ENCODE peak calls at places on chromosomes 7 and 10, in four cellular contexts. S, D, M and G are unnamed samples.

GRCh38 chr7:115613836-115614235 is 416.7 kb downstream of the TFEC start:
- DNase-seq in M (no peak), D (no peak), S (no peak), G (no peak)

GRCh38 chr7:39624935-39625694 is 1.7 kb downstream of the RALA start:
- DNase-seq in D (no peak), M (no peak), S (no peak), G (no peak)

GRCh38 chr7:137209151-137209822 is 134.2 kb downstream of the PTN start:
- DNase-seq in M (no peak), D (no peak), S (no peak), G (no peak)

GRCh38 chr10:59508956-59509355 is 146.6 kb upstream of the FAM13C start:
- DNase-seq in D (no peak), S (no peak), M (no peak), G (no peak)

GRCh38 chr10:64396105-64396504 is 874.9 kb downstream of the REEP3 start:
- DNase-seq in M (peak; percentile 0), S (no peak), D (no peak), G (no peak)

GRCh38 chr7:37945336-37945735 is 24.9 kb downstream of the EPDR1 start:
- DNase-seq in M (peak; percentile 67), S (no peak), D (no peak), G (no peak)

GRCh38 chr7:81244213-81244612 is 325.4 kb upstream of the SEMA3C start:
- DNase-seq in M (no peak), S (no peak), D (no peak), G (no peak)

GRCh38 chr10:101767600-101767945 is 8.3 kb downstream of the FGF8 start:
- DNase-seq in S (no peak), M (no peak), D (no peak), G (no peak)

GRCh38 chr10:95333997-95334792 is 43.4 kb upstream of the PDLIM1 start:
- DNase-seq in M (peak; percentile 98), S (no peak), D (peak; percentile 85), G (no peak)

GRCh38 chr7:5370454-5371353 is 52.9 kb downstream of the TNRC18 start:
- DNase-seq in M (no peak), S (no peak), D (no peak), G (no peak)

GRCh38 chr10:118373786-118374185 is 31.7 kb upstream of the FAM204A start:
- DNase-seq in D (no peak), S (no peak), M (peak; percentile 85), G (no peak)

GRCh38 chr7:727104-727805 is at the start of gene PRKAR1B:
- DNase-seq in M (peak; percentile 36), S (no peak), D (no peak), G (peak; percentile 22)

GRCh38 chr10:81082621-81083376 is 545.1 kb downstream of the SH2D4B start:
- DNase-seq in M (no peak), S (no peak), D (no peak), G (no peak)

GRCh38 chr7:137846588-137847417 is at the start of gene DGKI:
- DNase-seq in S (no peak), D (no peak), M (peak; percentile 7), G (no peak)

GRCh38 chr7:39987641-39988347 is 37.7 kb downstream of the CDK13 start:
- DNase-seq in D (no peak), M (no peak), S (no peak), G (no peak)

GRCh38 chr7:39666562-39666961 is 43.2 kb downstream of the RALA start:
- DNase-seq in S (no peak), D (no peak), M (no peak), G (no peak)

GRCh38 chr7:25801214-25801613 is 350.8 kb upstream of the NFE2L3 start:
- DNase-seq in M (no peak), D (no peak), S (no peak), G (no peak)

GRCh38 chr10:116827214-116827671 is 22.1 kb upstream of the ENO4 start:
- DNase-seq in D (no peak), M (no peak), S (no peak), G (no peak)

GRCh38 chr7:130673066-130673465 is 4.5 kb upstream of the COPG2 start:
- DNase-seq in M (no peak), D (no peak), S (no peak), G (no peak)

GRCh38 chr7:47549397-47549796 is 32.5 kb downstream of the TNS3 start:
- DNase-seq in D (no peak), M (no peak), S (no peak), G (no peak)

GRCh38 chr7:145915679-145916078 is 200.9 kb upstream of the CNTNAP2 start:
- DNase-seq in D (no peak), M (no peak), S (no peak), G (no peak)

GRCh38 chr7:30837581-30837980 is 66.4 kb downstream of the MINDY4 start:
- DNase-seq in M (no peak), D (no peak), S (no peak), G (no peak)

GRCh38 chr10:46251857-46252847 is 34.6 kb upstream of the ANTXRL start:
- DNase-seq in M (no peak), D (no peak), S (no peak), G (no peak)

GRCh38 chr10:3065622-3066021 is 1.7 kb upstream of the PFKP start:
- DNase-seq in D (no peak), M (no peak), S (no peak), G (no peak)

GRCh38 chr7:41911792-41912191 is 208.9 kb upstream of the INHBA start:
- DNase-seq in S (no peak), D (no peak), M (peak; percentile 27), G (no peak)